ENCODE peak calls at places on chromosomes 12 and 14, in four cellular contexts. P is PC-3, Z is IMR-90, Y is K562. R is an unnamed sample.

GRCh38 chr12:92759634-92760268 is 57.0 kb downstream of the PLEKHG7 start:
- DNase-seq in P (peak; percentile 85), Z (peak; percentile 97), Y (peak; percentile 25), R (no peak)

GRCh38 chr12:122874081-122874480 is 21.8 kb downstream of the VPS37B start:
- DNase-seq in P (no peak), Z (no peak), Y (no peak), R (no peak)

GRCh38 chr12:51922762-51923505 is 15.6 kb downstream of the ACVRL1 start:
- DNase-seq in P (peak; percentile 35), Z (peak; percentile 79), Y (no peak), R (peak; percentile 25)

GRCh38 chr12:90999518-90999917 is 5.3 kb downstream of the EPYC start:
- DNase-seq in P (peak; percentile 34), Z (peak; percentile 34), Y (no peak), R (no peak)

GRCh38 chr12:42281844-42282243 is 43.8 kb upstream of the YAF2 start:
- DNase-seq in P (no peak), Z (no peak), Y (no peak), R (no peak)

GRCh38 chr14:92938890-92939671 is 16.1 kb downstream of the CHGA start:
- DNase-seq in P (no peak), Z (no peak), Y (peak; percentile 19), R (no peak)

GRCh38 chr12:21774358-21775129 is at the start of gene KCNJ8:
- DNase-seq in P (no peak), Z (peak; percentile 50), Y (peak; percentile 56), R (no peak)

GRCh38 chr12:107523760-107524558 is 161.6 kb upstream of the PWP1 start:
- DNase-seq in P (no peak), Z (no peak), Y (no peak), R (no peak)

GRCh38 chr12:93612719-93613228 is 40.3 kb downstream of the SOCS2 start:
- DNase-seq in P (no peak), Z (no peak), Y (no peak), R (no peak)

GRCh38 chr12:12791756-12792346 is 6.4 kb downstream of the APOLD1 start:
- DNase-seq in P (no peak), Z (peak; percentile 22), Y (no peak), R (no peak)

GRCh38 chr14:89963288-89963978 is 7.7 kb downstream of the TDP1 start:
- DNase-seq in P (no peak), Z (no peak), Y (no peak), R (no peak)

GRCh38 chr14:22513066-22513812 is 75.8 kb downstream of the DAD1 start:
- DNase-seq in P (no peak), Z (no peak), Y (no peak), R (no peak)

GRCh38 chr14:57080691-57081090 is 188.0 kb downstream of the EXOC5 start:
- DNase-seq in P (no peak), Z (no peak), Y (no peak), R (no peak)

GRCh38 chr12:109178532-109178931 is 62.1 kb downstream of the ACACB start:
- DNase-seq in P (no peak), Z (no peak), Y (no peak), R (no peak)

GRCh38 chr12:65364021-65364420 is 85.5 kb downstream of the MSRB3 start:
- DNase-seq in P (no peak), Z (peak; percentile 37), Y (no peak), R (no peak)

GRCh38 chr12:121033625-121034349 is 5.3 kb downstream of the OASL start:
- DNase-seq in P (peak; percentile 87), Z (no peak), Y (no peak), R (no peak)

GRCh38 chr12:46470039-46470627 is 97.6 kb upstream of the SLC38A2 start:
- DNase-seq in P (no peak), Z (no peak), Y (no peak), R (no peak)

GRCh38 chr14:68807987-68808386 is 15.1 kb upstream of the ZFP36L1 start:
- DNase-seq in P (no peak), Z (no peak), Y (no peak), R (no peak)

GRCh38 chr12:127148318-127148717 is 1118.7 kb upstream of the TMEM132C start:
- DNase-seq in P (no peak), Z (no peak), Y (no peak), R (no peak)

GRCh38 chr14:52729925-52730707 is at the start of gene STYX:
- DNase-seq in P (peak; percentile 99), Z (peak; percentile 96), Y (peak; percentile 87), R (peak; percentile 98)

GRCh38 chr12:106586803-106587684 is 4.2 kb downstream of the RFX4 start:
- DNase-seq in P (no peak), Z (no peak), Y (no peak), R (no peak)

GRCh38 chr12:60231976-60232907 is 636.4 kb downstream of the SLC16A7 start:
- DNase-seq in P (no peak), Z (no peak), Y (no peak), R (no peak)

GRCh38 chr14:58109761-58110160 is 42.3 kb downstream of the ARMH4 start:
- DNase-seq in P (no peak), Z (no peak), Y (no peak), R (no peak)

GRCh38 chr12:11746024-11746771 is 96.7 kb downstream of the ETV6 start:
- DNase-seq in P (peak; percentile 72), Z (peak; percentile 55), Y (no peak), R (peak; percentile 51)

GRCh38 chr12:22215467-22216253 is 118.8 kb downstream of the ST8SIA1 start:
- DNase-seq in P (no peak), Z (peak; percentile 10), Y (no peak), R (no peak)

GRCh38 chr12:108826807-108827721 is 30.3 kb downstream of the SSH1 start:
- DNase-seq in P (no peak), Z (peak; percentile 60), Y (no peak), R (no peak)

GRCh38 chr14:63603749-63604277 is 37.9 kb downstream of the WDR89 start:
- DNase-seq in P (no peak), Z (no peak), Y (no peak), R (peak; percentile 50)

DNA sequence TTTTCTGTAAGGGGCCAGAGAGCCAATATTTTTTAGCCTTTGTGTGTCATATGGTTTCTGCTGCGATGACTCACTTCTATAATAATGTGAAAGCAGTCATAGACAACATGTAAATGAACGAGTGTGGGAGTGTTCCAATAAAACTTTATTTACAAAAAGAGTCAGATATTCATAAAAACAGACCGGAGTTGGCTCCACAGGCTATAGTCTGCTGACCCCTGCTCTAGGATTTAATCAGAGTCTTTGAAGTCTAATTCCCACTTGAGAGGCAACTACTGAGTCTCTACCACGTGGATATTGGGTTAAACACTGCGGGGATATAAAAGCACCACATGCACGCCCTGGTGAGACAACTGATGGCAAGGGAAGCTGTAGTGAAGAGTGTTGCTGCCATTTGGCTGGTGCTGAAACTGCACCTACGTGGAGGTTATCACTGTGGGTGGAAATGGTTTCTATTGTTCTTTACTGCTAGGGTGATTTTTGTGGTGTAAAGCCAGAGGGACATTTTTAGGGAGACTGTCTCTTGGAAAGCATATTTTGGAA is 3.6 kb upstream of the NINJ2 start:
- DNase-seq in P (peak; percentile 65), Z (peak; percentile 40), Y (no peak), R (no peak)
- H3K4me1 ChIP-seq in P (peaks cover 10% of the 10 kb centered on the region), Z (no peaks in the 10 kb centered on the region), Y (peaks cover 8% of the 10 kb centered on the region), R (peaks cover 67% of the 10 kb centered on the region)

GRCh38 chr14:34000396-34000795 is 49.5 kb upstream of the EGLN3 start:
- DNase-seq in P (no peak), Z (no peak), Y (no peak), R (no peak)

GRCh38 chr14:34003691-34004090 is 52.8 kb upstream of the EGLN3 start:
- DNase-seq in P (no peak), Z (no peak), Y (no peak), R (no peak)

GRCh38 chr14:34005901-34006300 is 55.0 kb upstream of the EGLN3 start:
- DNase-seq in P (no peak), Z (no peak), Y (no peak), R (no peak)

GRCh38 chr14:33999771-34000291 is 49.0 kb upstream of the EGLN3 start:
- DNase-seq in P (no peak), Z (no peak), Y (no peak), R (no peak)

DNA sequence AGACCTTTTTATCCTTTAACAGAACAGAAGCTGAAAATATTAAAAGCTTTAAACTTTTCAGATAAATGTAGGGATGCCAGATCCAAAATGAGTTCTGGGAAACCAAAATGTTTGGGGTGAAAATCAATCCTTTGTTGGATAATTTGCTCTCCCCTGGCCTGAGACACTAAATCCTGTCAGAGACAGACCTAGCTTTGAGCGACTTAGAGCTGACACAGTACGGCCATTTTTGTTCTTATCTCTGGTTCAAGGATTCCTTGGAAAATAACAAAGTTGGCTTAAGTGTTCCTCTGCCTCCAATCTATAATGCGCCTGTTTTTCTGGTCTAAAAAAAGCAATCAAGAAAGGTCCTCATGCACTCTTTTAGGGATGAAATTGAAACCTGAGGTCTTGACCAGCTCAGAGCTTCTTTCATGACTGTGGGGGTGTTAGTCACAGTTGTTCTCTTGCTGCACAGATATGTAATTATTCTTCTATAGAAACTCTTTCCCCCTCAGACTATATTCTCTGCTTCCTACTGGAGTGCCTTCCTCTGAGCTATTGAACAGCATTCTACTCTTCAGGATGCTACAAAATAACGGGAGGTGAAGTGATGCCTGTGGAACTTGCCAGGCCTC is 52.3 kb upstream of the EGLN3 start:
- DNase-seq in P (no peak), Z (no peak), Y (no peak), R (no peak)
- H2AFZ ChIP-seq in P (no peak overlapping the region), Z (peak overlapping the region; percentile 14), Y (peak overlapping the region; percentile 82), R (no peak overlapping the region)

GRCh38 chr14:100828448-100828834 is 2.5 kb downstream of the MEG3 start:
- DNase-seq in P (no peak), Z (no peak), Y (no peak), R (no peak)
- H3K4me3 ChIP-seq in P (no peak overlapping the region), Z (peak overlapping the region; percentile 81), Y (no peak overlapping the region), R (no peak overlapping the region)

GRCh38 chr12:26055087-26055486 is 69.8 kb downstream of the BHLHE41 start:
- DNase-seq in P (no peak), Z (no peak), Y (no peak), R (no peak)

GRCh38 chr12:26062006-26062405 is 62.8 kb downstream of the BHLHE41 start:
- DNase-seq in P (no peak), Z (no peak), Y (no peak), R (no peak)

GRCh38 chr12:26058818-26059217 is 66.0 kb downstream of the BHLHE41 start:
- DNase-seq in P (no peak), Z (no peak), Y (no peak), R (no peak)

GRCh38 chr12:26056335-26056734 is 68.5 kb downstream of the BHLHE41 start:
- DNase-seq in P (peak; percentile 94), Z (peak; percentile 59), Y (no peak), R (no peak)

DNA sequence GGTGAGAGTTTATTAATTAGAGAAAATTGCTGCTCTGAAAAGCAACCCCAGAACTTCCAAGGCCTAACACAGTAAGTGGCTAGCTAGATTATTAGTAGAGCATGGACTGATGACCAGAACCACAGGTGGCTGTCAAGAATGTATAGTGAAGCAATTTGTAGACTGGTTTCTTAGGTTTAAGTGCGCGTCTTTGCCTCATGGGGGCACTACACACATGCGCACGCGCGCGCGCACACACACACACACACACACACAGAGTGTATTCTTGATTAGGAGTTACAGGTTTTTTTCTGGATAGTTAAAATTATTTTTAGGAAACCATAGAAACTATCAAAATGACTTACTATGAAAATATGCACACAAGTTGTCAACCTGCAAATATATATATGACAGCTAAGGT is 66.5 kb downstream of the BHLHE41 start:
- DNase-seq in P (peak; percentile 16), Z (no peak), Y (peak; percentile 20), R (peak; percentile 23)
- H3K4me1 ChIP-seq in P (peaks cover 40% of the 10 kb centered on the region), Z (peaks cover 6% of the 10 kb centered on the region), Y (no peaks in the 10 kb centered on the region), R (no peaks in the 10 kb centered on the region)

GRCh38 chr14:20555845-20556244 is 5.0 kb downstream of the RNASE9 start:
- DNase-seq in P (no peak), Z (no peak), Y (no peak), R (no peak)
- H2AFZ ChIP-seq in P (no peak overlapping the region), Z (no peak overlapping the region), Y (no peak overlapping the region), R (no peak overlapping the region)